ENCODE peak calls at places on chromosome 1, in ten cellular contexts. One of them, this sample, is unnamed.

GRCh38 chr1:61636392-61636791 is 88.5 kb downstream of the TM2D1 start:
- DNase-seq in GM12892: no peak
- DNase-seq in cardiac fibroblast: no peak
- DNase-seq in kidney: no peak
- DNase-seq in dermis microvascular lymphatic vessel endothelial cell: peak
- DNase-seq in GM12878: no peak
- DNase-seq in cardiac muscle cell: no peak
- DNase-seq in coronary artery: no peak
- DNase-seq in stimulated activated CD8-positive, alpha-beta memory T cell treated with anti-CD3 and anti-CD28 coated beads, Interleukin-12 subunit alpha, Interleukin-12 subunit beta, amount 100 ng/mL, for 1 hour: no peak
- DNase-seq in non-pigmented ciliary epithelial cell: no peak
- DNase-seq in this sample: no peak

GRCh38 chr1:47751188-47751587 is 246.0 kb downstream of the TRABD2B start:
- DNase-seq in GM12892: no peak
- DNase-seq in cardiac fibroblast: no peak
- DNase-seq in kidney: no peak
- DNase-seq in dermis microvascular lymphatic vessel endothelial cell: peak
- DNase-seq in GM12878: no peak
- DNase-seq in cardiac muscle cell: peak
- DNase-seq in coronary artery: no peak
- DNase-seq in stimulated activated CD8-positive, alpha-beta memory T cell treated with anti-CD3 and anti-CD28 coated beads, Interleukin-12 subunit alpha, Interleukin-12 subunit beta, amount 100 ng/mL, for 1 hour: no peak
- DNase-seq in non-pigmented ciliary epithelial cell: no peak
- DNase-seq in this sample: peak

GRCh38 chr1:1068374-1069060 is 5.6 kb downstream of the RNF223 start:
- DNase-seq in GM12892: peak
- DNase-seq in cardiac fibroblast: no peak
- DNase-seq in kidney: peak
- DNase-seq in dermis microvascular lymphatic vessel endothelial cell: no peak
- DNase-seq in GM12878: no peak
- DNase-seq in cardiac muscle cell: no peak
- DNase-seq in coronary artery: no peak
- DNase-seq in stimulated activated CD8-positive, alpha-beta memory T cell treated with anti-CD3 and anti-CD28 coated beads, Interleukin-12 subunit alpha, Interleukin-12 subunit beta, amount 100 ng/mL, for 1 hour: no peak
- DNase-seq in non-pigmented ciliary epithelial cell: no peak
- DNase-seq in this sample: no peak

GRCh38 chr1:41641483-41641829 is 157.0 kb upstream of the EDN2 start:
- DNase-seq in GM12892: no peak
- DNase-seq in cardiac fibroblast: no peak
- DNase-seq in kidney: no peak
- DNase-seq in dermis microvascular lymphatic vessel endothelial cell: no peak
- DNase-seq in GM12878: peak
- DNase-seq in cardiac muscle cell: no peak
- DNase-seq in coronary artery: peak
- DNase-seq in stimulated activated CD8-positive, alpha-beta memory T cell treated with anti-CD3 and anti-CD28 coated beads, Interleukin-12 subunit alpha, Interleukin-12 subunit beta, amount 100 ng/mL, for 1 hour: no peak
- DNase-seq in non-pigmented ciliary epithelial cell: no peak
- DNase-seq in this sample: no peak

GRCh38 chr1:226688056-226688748 is 50.9 kb downstream of the ITPKB start:
- DNase-seq in GM12892: no peak
- DNase-seq in cardiac fibroblast: no peak
- DNase-seq in kidney: no peak
- DNase-seq in dermis microvascular lymphatic vessel endothelial cell: no peak
- DNase-seq in GM12878: no peak
- DNase-seq in cardiac muscle cell: no peak
- DNase-seq in coronary artery: no peak
- DNase-seq in stimulated activated CD8-positive, alpha-beta memory T cell treated with anti-CD3 and anti-CD28 coated beads, Interleukin-12 subunit alpha, Interleukin-12 subunit beta, amount 100 ng/mL, for 1 hour: no peak
- DNase-seq in non-pigmented ciliary epithelial cell: no peak
- DNase-seq in this sample: no peak

GRCh38 chr1:228867951-228868730 is 132.9 kb downstream of the RHOU start:
- DNase-seq in GM12892: no peak
- DNase-seq in cardiac fibroblast: no peak
- DNase-seq in kidney: no peak
- DNase-seq in dermis microvascular lymphatic vessel endothelial cell: no peak
- DNase-seq in GM12878: no peak
- DNase-seq in cardiac muscle cell: no peak
- DNase-seq in coronary artery: no peak
- DNase-seq in stimulated activated CD8-positive, alpha-beta memory T cell treated with anti-CD3 and anti-CD28 coated beads, Interleukin-12 subunit alpha, Interleukin-12 subunit beta, amount 100 ng/mL, for 1 hour: no peak
- DNase-seq in non-pigmented ciliary epithelial cell: no peak
- DNase-seq in this sample: no peak

GRCh38 chr1:212749924-212750535 is 41.5 kb downstream of the NSL1 start:
- DNase-seq in GM12892: no peak
- DNase-seq in cardiac fibroblast: peak
- DNase-seq in kidney: no peak
- DNase-seq in dermis microvascular lymphatic vessel endothelial cell: peak
- DNase-seq in GM12878: peak
- DNase-seq in cardiac muscle cell: peak
- DNase-seq in coronary artery: no peak
- DNase-seq in stimulated activated CD8-positive, alpha-beta memory T cell treated with anti-CD3 and anti-CD28 coated beads, Interleukin-12 subunit alpha, Interleukin-12 subunit beta, amount 100 ng/mL, for 1 hour: no peak
- DNase-seq in non-pigmented ciliary epithelial cell: no peak
- DNase-seq in this sample: no peak

GRCh38 chr1:194908643-194909042 is 1699.6 kb downstream of the KCNT2 start:
- DNase-seq in GM12892: no peak
- DNase-seq in cardiac fibroblast: no peak
- DNase-seq in kidney: no peak
- DNase-seq in dermis microvascular lymphatic vessel endothelial cell: no peak
- DNase-seq in GM12878: no peak
- DNase-seq in cardiac muscle cell: no peak
- DNase-seq in coronary artery: no peak
- DNase-seq in stimulated activated CD8-positive, alpha-beta memory T cell treated with anti-CD3 and anti-CD28 coated beads, Interleukin-12 subunit alpha, Interleukin-12 subunit beta, amount 100 ng/mL, for 1 hour: no peak
- DNase-seq in non-pigmented ciliary epithelial cell: peak
- DNase-seq in this sample: no peak

GRCh38 chr1:205970486-205970885 is 27.2 kb upstream of the SLC26A9 start:
- DNase-seq in GM12892: no peak
- DNase-seq in cardiac fibroblast: peak
- DNase-seq in kidney: no peak
- DNase-seq in dermis microvascular lymphatic vessel endothelial cell: peak
- DNase-seq in GM12878: no peak
- DNase-seq in cardiac muscle cell: no peak
- DNase-seq in coronary artery: no peak
- DNase-seq in stimulated activated CD8-positive, alpha-beta memory T cell treated with anti-CD3 and anti-CD28 coated beads, Interleukin-12 subunit alpha, Interleukin-12 subunit beta, amount 100 ng/mL, for 1 hour: no peak
- DNase-seq in non-pigmented ciliary epithelial cell: no peak
- DNase-seq in this sample: no peak

GRCh38 chr1:233587958-233588799 is 25.7 kb upstream of the KCNK1 start:
- DNase-seq in GM12892: no peak
- DNase-seq in cardiac fibroblast: no peak
- DNase-seq in kidney: peak
- DNase-seq in dermis microvascular lymphatic vessel endothelial cell: no peak
- DNase-seq in GM12878: no peak
- DNase-seq in cardiac muscle cell: no peak
- DNase-seq in coronary artery: no peak
- DNase-seq in stimulated activated CD8-positive, alpha-beta memory T cell treated with anti-CD3 and anti-CD28 coated beads, Interleukin-12 subunit alpha, Interleukin-12 subunit beta, amount 100 ng/mL, for 1 hour: no peak
- DNase-seq in non-pigmented ciliary epithelial cell: no peak
- DNase-seq in this sample: no peak